ENCODE peak calls at places on chromosomes 12 and 14, in four cellular contexts. A is HepG2, F is WTC11, O is K562. X is an unnamed sample.

GRCh38 chr14:29908652-29909577 is 18.7 kb downstream of the PRKD1 start:
- DNase-seq in A (no peak), F (no peak), O (no peak), X (no peak)

GRCh38 chr12:14394317-14395058 is 29.0 kb downstream of the ATF7IP start:
- DNase-seq in A (peak; percentile 69), F (no peak), O (peak; percentile 81), X (peak; percentile 65)

GRCh38 chr12:113092478-113093408 is 36.2 kb downstream of the DTX1 start:
- DNase-seq in A (no peak), F (peak; percentile 89), O (peak; percentile 77), X (no peak)

GRCh38 chr12:123078114-123078465 is 72.8 kb downstream of the PITPNM2 start:
- DNase-seq in A (no peak), F (no peak), O (no peak), X (no peak)

GRCh38 chr14:95564060-95564459 is 29.2 kb downstream of the GLRX5 start:
- DNase-seq in A (no peak), F (no peak), O (no peak), X (no peak)

GRCh38 chr14:22556021-22556989 is 32.7 kb downstream of the DAD1 start:
- DNase-seq in A (no peak), F (no peak), O (peak; percentile 66), X (peak; percentile 98)

GRCh38 chr14:67515386-67516079 is 17.6 kb upstream of the PLEKHH1 start:
- DNase-seq in A (no peak), F (peak; percentile 49), O (no peak), X (no peak)

GRCh38 chr14:71062581-71063303 is 155.5 kb downstream of the PCNX1 start:
- DNase-seq in A (no peak), F (no peak), O (no peak), X (no peak)

GRCh38 chr12:112891093-112892024 is 15.4 kb upstream of the OAS1 start:
- DNase-seq in A (no peak), F (no peak), O (no peak), X (no peak)

GRCh38 chr12:53777936-53778644 is 26.3 kb upstream of the CISTR start:
- DNase-seq in A (no peak), F (no peak), O (no peak), X (no peak)

GRCh38 chr12:55861871-55862270 is 19.1 kb upstream of the MMP19 start:
- DNase-seq in A (no peak), F (no peak), O (no peak), X (no peak)

GRCh38 chr12:53055471-53056266 is 5.8 kb downstream of the TNS2 start:
- DNase-seq in A (no peak), F (no peak), O (no peak), X (no peak)

GRCh38 chr14:104977008-104977680 is 1.0 kb downstream of the AHNAK2 start:
- DNase-seq in A (no peak), F (no peak), O (no peak), X (no peak)

GRCh38 chr14:78530078-78530477 is 359.9 kb downstream of the NRXN3 start:
- DNase-seq in A (no peak), F (peak; percentile 69), O (peak; percentile 44), X (no peak)

GRCh38 chr12:123264642-123265041 is 7.0 kb downstream of the CDK2AP1 start:
- DNase-seq in A (peak; percentile 39), F (peak; percentile 62), O (peak; percentile 34), X (no peak)

GRCh38 chr12:122785503-122785902 is 11.1 kb downstream of the CCDC62 start:
- DNase-seq in A (no peak), F (no peak), O (no peak), X (no peak)

GRCh38 chr14:60649815-60650381 is 621 bp upstream of the SIX1 start:
- DNase-seq in A (no peak), F (peak; percentile 37), O (no peak), X (no peak)

GRCh38 chr12:76284816-76285750 is 63.1 kb downstream of the BBS10 start:
- DNase-seq in A (peak; percentile 51), F (peak; percentile 13), O (no peak), X (no peak)

GRCh38 chr12:12229556-12230092 is 37.2 kb downstream of the LRP6 start:
- DNase-seq in A (no peak), F (no peak), O (no peak), X (no peak)

GRCh38 chr12:2410490-2410889 is 357.7 kb downstream of the CACNA1C start:
- DNase-seq in A (no peak), F (no peak), O (no peak), X (no peak)

GRCh38 chr12:30965613-30965985 is 39.1 kb downstream of the TSPAN11 start:
- DNase-seq in A (peak; percentile 41), F (peak; percentile 60), O (peak; percentile 19), X (no peak)

GRCh38 chr12:790253-790563 is 37.8 kb downstream of the WNK1 start:
- DNase-seq in A (no peak), F (no peak), O (peak; percentile 32), X (no peak)

GRCh38 chr12:58412466-58412865 is 471.1 kb downstream of the ATP23 start:
- DNase-seq in A (no peak), F (no peak), O (no peak), X (no peak)

GRCh38 chr14:29235991-29236390 is 469.4 kb downstream of the FOXG1 start:
- DNase-seq in A (no peak), F (no peak), O (no peak), X (no peak)

GRCh38 chr12:121789800-121790748 is 3.4 kb downstream of the RHOF start:
- DNase-seq in A (no peak), F (no peak), O (no peak), X (peak; percentile 70)

GRCh38 chr14:47300801-47301200 is 374.6 kb downstream of the MDGA2 start:
- DNase-seq in A (no peak), F (no peak), O (no peak), X (no peak)

GRCh38 chr12:68431786-68432185 is 99.6 kb upstream of the MDM1 start:
- DNase-seq in A (no peak), F (no peak), O (no peak), X (no peak)

GRCh38 chr14:38866461-38866860 is 236.6 kb downstream of the SEC23A start:
- DNase-seq in A (no peak), F (no peak), O (no peak), X (no peak)

GRCh38 chr12:128019996-128020544 is 246.9 kb upstream of the TMEM132C start:
- DNase-seq in A (no peak), F (no peak), O (peak; percentile 28), X (no peak)

GRCh38 chr12:40515041-40515825 is 177.0 kb upstream of the CNTN1 start:
- DNase-seq in A (no peak), F (no peak), O (no peak), X (no peak)

GRCh38 chr14:35401422-35401729 is 3.2 kb downstream of the NFKBIA start:
- DNase-seq in A (no peak), F (no peak), O (no peak), X (no peak)

GRCh38 chr14:68576496-68577244 is 216.2 kb downstream of the ZFP36L1 start:
- DNase-seq in A (peak; percentile 52), F (no peak), O (peak; percentile 27), X (no peak)

GRCh38 chr14:69606258-69606657 is 5.1 kb upstream of the SUSD6 start:
- DNase-seq in A (peak; percentile 81), F (no peak), O (peak; percentile 38), X (no peak)

GRCh38 chr12:116484807-116485206 is 74.4 kb upstream of the MAP1LC3B2 start:
- DNase-seq in A (no peak), F (no peak), O (no peak), X (no peak)

GRCh38 chr12:68789144-68789878 is 18.7 kb upstream of the MDM2 start:
- DNase-seq in A (peak; percentile 95), F (no peak), O (no peak), X (no peak)

GRCh38 chr12:22101749-22102243 is 55.8 kb downstream of the CMAS start:
- DNase-seq in A (no peak), F (no peak), O (no peak), X (no peak)

GRCh38 chr14:25017562-25017961 is 32.4 kb downstream of the STXBP6 start:
- DNase-seq in A (no peak), F (no peak), O (no peak), X (no peak)

DNA sequence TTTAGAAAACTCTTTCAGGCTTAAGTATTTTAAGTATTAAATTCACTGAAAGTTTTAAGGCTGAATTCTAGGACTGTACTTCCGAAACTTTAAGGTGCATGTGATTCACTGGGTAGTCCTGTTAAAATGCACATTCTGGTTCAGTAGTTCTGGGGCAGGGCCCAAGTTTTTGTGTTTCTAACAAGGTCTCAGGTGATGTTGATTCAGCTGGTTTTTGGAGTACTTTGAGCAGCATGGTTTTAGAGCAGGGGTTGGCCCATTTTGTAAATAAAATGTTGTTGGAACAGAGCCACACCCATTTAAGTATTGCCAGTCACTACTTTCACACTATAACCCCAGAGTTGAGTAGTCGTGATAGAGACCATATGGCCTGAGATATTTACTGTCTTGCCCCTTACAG is 111.3 kb downstream of the SYNE2 start:
- DNase-seq in A (no peak), F (no peak), O (no peak), X (no peak)
- TF ChIP-seq ETV6 in A (no peak), F (no peak), O (no peak), X (no peak)

GRCh38 chr14:99592933-99593753 is 10.9 kb downstream of the CCDC85C start:
- DNase-seq in A (no peak), F (no peak), O (no peak), X (no peak)
- TF ChIP-seq ETV6 in A (no peak), F (no peak), O (no peak), X (no peak)

GRCh38 chr14:50772361-50772760 is 58.6 kb downstream of the NIN start:
- DNase-seq in A (no peak), F (no peak), O (no peak), X (no peak)

GRCh38 chr14:50768220-50768619 is 62.7 kb downstream of the NIN start:
- DNase-seq in A (no peak), F (no peak), O (no peak), X (no peak)

GRCh38 chr14:50768693-50769092 is 62.3 kb downstream of the NIN start:
- DNase-seq in A (no peak), F (no peak), O (no peak), X (no peak)

GRCh38 chr14:50770586-50770985 is 60.4 kb downstream of the NIN start:
- DNase-seq in A (no peak), F (no peak), O (no peak), X (no peak)

DNA sequence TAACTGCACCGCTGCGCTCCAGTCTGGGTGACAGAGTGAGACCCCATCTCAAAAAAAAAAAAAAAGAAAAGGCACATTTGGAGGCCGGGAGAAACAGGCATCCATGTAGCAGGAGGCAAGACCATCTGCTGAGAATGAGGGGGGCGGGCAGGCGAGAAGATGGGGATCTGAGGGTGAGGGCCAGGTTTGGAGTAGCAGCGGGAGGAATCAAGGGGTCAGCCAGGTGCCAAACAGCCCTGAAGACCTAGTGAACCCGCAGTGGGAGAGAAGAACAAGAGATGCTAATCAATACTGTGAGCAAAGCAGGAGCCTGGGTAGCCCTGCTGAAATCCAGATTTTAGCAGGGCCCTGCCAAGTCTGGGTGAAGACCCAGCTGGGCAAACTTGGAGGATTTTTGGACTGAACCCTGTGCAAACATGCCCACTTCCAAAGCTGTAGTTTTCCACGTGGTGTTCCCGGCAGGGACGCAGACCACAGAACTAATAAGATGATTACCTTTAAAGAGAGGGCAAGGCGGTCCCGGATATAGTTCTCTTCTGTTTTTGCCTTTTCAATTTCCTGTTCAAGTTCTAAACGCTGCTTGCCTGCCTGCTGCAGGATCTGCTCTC is 61.0 kb downstream of the NIN start:
- DNase-seq in A (no peak), F (no peak), O (no peak), X (no peak)
- TF ChIP-seq ETV6 in A (no peak), F (no peak), O (no peak), X (no peak)

GRCh38 chr14:57831981-57832380 is 33.9 kb downstream of the SLC35F4 start:
- DNase-seq in A (no peak), F (peak; percentile 42), O (peak; percentile 29), X (no peak)
- TF ChIP-seq ETV6 in A (no peak), F (no peak), O (no peak), X (no peak)